ENCODE peak calls at places on chromosomes 12 and 14, in six cellular contexts. S, Q, L, K, R and I are unnamed samples.

GRCh38 chr14:95901014-95901413 is 24.4 kb downstream of the TUNAR start:
- DNase-seq in S (no peak), Q (no peak), L (no peak), K (no peak), R (no peak), I (no peak)

GRCh38 chr14:28305938-28306337 is 460.6 kb upstream of the FOXG1 start:
- DNase-seq in S (no peak), Q (no peak), L (no peak), K (no peak), R (no peak), I (no peak)

GRCh38 chr14:91998667-91999570 is 40.9 kb downstream of the TRIP11 start:
- DNase-seq in S (no peak), Q (no peak), L (no peak), K (no peak), R (no peak), I (no peak)

GRCh38 chr14:92917041-92917940 is 5.7 kb upstream of the CHGA start:
- DNase-seq in S (no peak), Q (no peak), L (no peak), K (no peak), R (no peak), I (no peak)

GRCh38 chr12:21476949-21477348 is 24.5 kb downstream of the RECQL start:
- DNase-seq in S (no peak), Q (no peak), L (no peak), K (no peak), R (no peak), I (no peak)

GRCh38 chr14:65149116-65149515 is 46.8 kb upstream of the MAX start:
- DNase-seq in S (no peak), Q (no peak), L (no peak), K (no peak), R (no peak), I (no peak)

GRCh38 chr12:18753481-18754117 is 15.7 kb downstream of the CAPZA3 start:
- DNase-seq in S (no peak), Q (no peak), L (peak), K (no peak), R (no peak), I (no peak)

GRCh38 chr12:124654666-124655316 is 87.4 kb upstream of the NCOR2 start:
- DNase-seq in S (no peak), Q (peak), L (no peak), K (no peak), R (peak), I (no peak)

GRCh38 chr12:47705239-47705570 is 625 bp downstream of the RPAP3 start:
- DNase-seq in S (no peak), Q (no peak), L (no peak), K (no peak), R (no peak), I (no peak)

GRCh38 chr14:93728651-93729016 is 59.7 kb downstream of the PRIMA1 start:
- DNase-seq in S (no peak), Q (no peak), L (no peak), K (no peak), R (no peak), I (no peak)

GRCh38 chr14:59629384-59630158 is 53.0 kb upstream of the CCDC175 start:
- DNase-seq in S (no peak), Q (peak), L (no peak), K (peak), R (no peak), I (no peak)

GRCh38 chr14:63843796-63844195 is 9.0 kb upstream of the SYNE2 start:
- DNase-seq in S (no peak), Q (no peak), L (no peak), K (no peak), R (no peak), I (no peak)

GRCh38 chr14:104435147-104436046 is 144.2 kb upstream of the C14orf180 start:
- DNase-seq in S (peak), Q (no peak), L (no peak), K (no peak), R (peak), I (peak)

GRCh38 chr14:50855558-50855957 is 16.3 kb upstream of the ABHD12B start:
- DNase-seq in S (no peak), Q (no peak), L (no peak), K (no peak), R (no peak), I (no peak)

GRCh38 chr14:88919502-88919901 is 95.1 kb downstream of the TTC8 start:
- DNase-seq in S (no peak), Q (no peak), L (no peak), K (no peak), R (peak), I (no peak)

GRCh38 chr14:104184911-104185499 is 46.6 kb downstream of the KIF26A start:
- DNase-seq in S (no peak), Q (no peak), L (peak), K (no peak), R (no peak), I (no peak)

GRCh38 chr12:3622732-3623690 is 129.9 kb downstream of the CRACR2A start:
- DNase-seq in S (no peak), Q (no peak), L (no peak), K (no peak), R (peak), I (no peak)